ENCODE peak calls at places on chromosomes 16 and 17, in four cellular contexts. N is left ventricle myocardium inferior, U is substantia nigra, K is iPS DF 19.7. A is an unnamed sample.
A peak's percentile ranks its signal among the peaks of the same experiment; 100 is the strongest.

GRCh38 chr17:51228177-51228576 is 31.7 kb downstream of the MBTD1 start:
- DNase-seq in N (no peak), U (no peak), K (no peak), A (no peak)

GRCh38 chr16:85474808-85475207 is 138.3 kb upstream of the GSE1 start:
- DNase-seq in N (no peak), U (no peak), K (no peak), A (peak; percentile 94)

GRCh38 chr17:76217081-76217480 is 23.2 kb downstream of the RNF157 start:
- DNase-seq in N (no peak), U (no peak), K (no peak), A (no peak)

GRCh38 chr17:9676084-9676483 is 30.8 kb downstream of the USP43 start:
- DNase-seq in N (no peak), U (no peak), K (no peak), A (peak; percentile 32)

GRCh38 chr17:5607946-5608345 is 23.6 kb upstream of the NLRP1 start:
- DNase-seq in N (no peak), U (no peak), K (no peak), A (no peak)

GRCh38 chr16:48497932-48498760 is 111.8 kb downstream of the N4BP1 start:
- DNase-seq in N (no peak), U (no peak), K (no peak), A (no peak)

GRCh38 chr17:72790194-72790593 is 302.3 kb downstream of the SLC39A11 start:
- DNase-seq in N (no peak), U (no peak), K (no peak), A (no peak)

GRCh38 chr17:70929226-70929625 is 759.9 kb downstream of the KCNJ2 start:
- DNase-seq in N (no peak), U (no peak), K (no peak), A (no peak)

GRCh38 chr16:78556421-78556820 is 457.0 kb downstream of the WWOX start:
- DNase-seq in N (no peak), U (no peak), K (no peak), A (no peak)

GRCh38 chr17:65365209-65365608 is 196.2 kb downstream of the AXIN2 start:
- DNase-seq in N (no peak), U (no peak), K (no peak), A (peak; percentile 68)

GRCh38 chr17:52740006-52740405 is 581.5 kb upstream of the CA10 start:
- DNase-seq in N (no peak), U (no peak), K (no peak), A (no peak)

GRCh38 chr16:85369741-85370528 is 243.2 kb upstream of the GSE1 start:
- DNase-seq in N (peak; percentile 47), U (no peak), K (no peak), A (peak; percentile 63)

GRCh38 chr17:73293031-73293430 is 18.8 kb downstream of the CDC42EP4 start:
- DNase-seq in N (no peak), U (no peak), K (no peak), A (peak; percentile 47)